ENCODE peak calls at places on chromosomes 6 and 20, in four cellular contexts. One of them, this sample, is unnamed.

GRCh38 chr20:62314339-62314638 is 11.5 kb downstream of the ADRM1 start:
- DNase-seq in hepatocyte: no peak
- DNase-seq in neural progenitor cell: no peak
- DNase-seq in GM23248: no peak
- DNase-seq in this sample: no peak

GRCh38 chr6:72937160-72937559 is 288.1 kb downstream of the KHDC1L start:
- DNase-seq in hepatocyte: no peak
- DNase-seq in neural progenitor cell: no peak
- DNase-seq in GM23248: no peak
- DNase-seq in this sample: no peak

GRCh38 chr6:124947821-124948451 is 14.3 kb upstream of the RNF217 start:
- DNase-seq in hepatocyte: no peak
- DNase-seq in neural progenitor cell: no peak
- DNase-seq in GM23248: peak
- DNase-seq in this sample: no peak

GRCh38 chr6:7805828-7806227 is 79.9 kb downstream of the BMP6 start:
- DNase-seq in hepatocyte: no peak
- DNase-seq in neural progenitor cell: no peak
- DNase-seq in GM23248: no peak
- DNase-seq in this sample: no peak

GRCh38 chr6:5379647-5380242 is 118.4 kb downstream of the FARS2 start:
- DNase-seq in hepatocyte: peak
- DNase-seq in neural progenitor cell: peak
- DNase-seq in GM23248: peak
- DNase-seq in this sample: peak

GRCh38 chr6:42199106-42199981 is 4.6 kb upstream of the GUCA1B start:
- DNase-seq in hepatocyte: no peak
- DNase-seq in neural progenitor cell: no peak
- DNase-seq in GM23248: peak
- DNase-seq in this sample: no peak

GRCh38 chr6:123380257-123380656 is 256.5 kb downstream of the TRDN start:
- DNase-seq in hepatocyte: peak
- DNase-seq in neural progenitor cell: peak
- DNase-seq in GM23248: peak
- DNase-seq in this sample: peak

GRCh38 chr20:41058007-41058673 is 29.5 kb downstream of the TOP1 start:
- DNase-seq in hepatocyte: peak
- DNase-seq in neural progenitor cell: no peak
- DNase-seq in GM23248: peak
- DNase-seq in this sample: no peak

GRCh38 chr6:119226089-119226488 is 123.5 kb downstream of the MAN1A1 start:
- DNase-seq in hepatocyte: no peak
- DNase-seq in neural progenitor cell: no peak
- DNase-seq in GM23248: no peak
- DNase-seq in this sample: no peak

GRCh38 chr20:3648941-3649340 is 14.3 kb downstream of the GFRA4 start:
- DNase-seq in hepatocyte: no peak
- DNase-seq in neural progenitor cell: no peak
- DNase-seq in GM23248: no peak
- DNase-seq in this sample: no peak

GRCh38 chr6:125899726-125900182 is 56.8 kb upstream of the HINT3 start:
- DNase-seq in hepatocyte: no peak
- DNase-seq in neural progenitor cell: peak
- DNase-seq in GM23248: no peak
- DNase-seq in this sample: no peak

GRCh38 chr6:37123957-37124729 is 45.8 kb upstream of the PIM1 start:
- DNase-seq in hepatocyte: no peak
- DNase-seq in neural progenitor cell: no peak
- DNase-seq in GM23248: no peak
- DNase-seq in this sample: no peak

GRCh38 chr6:169988769-169989550 is 237.5 kb downstream of the ERMARD start:
- DNase-seq in hepatocyte: no peak
- DNase-seq in neural progenitor cell: no peak
- DNase-seq in GM23248: no peak
- DNase-seq in this sample: no peak

GRCh38 chr20:33304046-33304445 is 21.0 kb downstream of the BPIFB1 start:
- DNase-seq in hepatocyte: no peak
- DNase-seq in neural progenitor cell: no peak
- DNase-seq in GM23248: no peak
- DNase-seq in this sample: no peak

GRCh38 chr6:144294016-144294415 is 8.9 kb downstream of the UTRN start:
- DNase-seq in hepatocyte: no peak
- DNase-seq in neural progenitor cell: no peak
- DNase-seq in GM23248: peak
- DNase-seq in this sample: no peak

GRCh38 chr6:158233214-158233795 is 65.2 kb downstream of the GTF2H5 start:
- DNase-seq in hepatocyte: no peak
- DNase-seq in neural progenitor cell: peak
- DNase-seq in GM23248: no peak
- DNase-seq in this sample: no peak

GRCh38 chr6:33147807-33148666 is 44.2 kb downstream of the COL11A2 start:
- DNase-seq in hepatocyte: peak
- DNase-seq in neural progenitor cell: peak
- DNase-seq in GM23248: peak
- DNase-seq in this sample: no peak

GRCh38 chr20:53828673-53829085 is 235.0 kb upstream of the ZNF217 start:
- DNase-seq in hepatocyte: peak
- DNase-seq in neural progenitor cell: peak
- DNase-seq in GM23248: peak
- DNase-seq in this sample: no peak

GRCh38 chr20:53850318-53850717 is 220.1 kb downstream of the BCAS1 start:
- DNase-seq in hepatocyte: no peak
- DNase-seq in neural progenitor cell: no peak
- DNase-seq in GM23248: no peak
- DNase-seq in this sample: no peak

GRCh38 chr20:7493311-7493710 is 446.9 kb downstream of the HAO1 start:
- DNase-seq in hepatocyte: no peak
- DNase-seq in neural progenitor cell: no peak
- DNase-seq in GM23248: no peak
- DNase-seq in this sample: no peak

GRCh38 chr6:33181141-33181540 is 11.1 kb downstream of the COL11A2 start:
- DNase-seq in hepatocyte: no peak
- DNase-seq in neural progenitor cell: no peak
- DNase-seq in GM23248: no peak
- DNase-seq in this sample: no peak

GRCh38 chr6:26172496-26172958 is 85.3 kb downstream of the HFE start:
- DNase-seq in hepatocyte: peak
- DNase-seq in neural progenitor cell: peak
- DNase-seq in GM23248: peak
- DNase-seq in this sample: peak

GRCh38 chr6:27834384-27834783 is 77.8 kb downstream of the OR2B2 start:
- DNase-seq in hepatocyte: no peak
- DNase-seq in neural progenitor cell: no peak
- DNase-seq in GM23248: no peak
- DNase-seq in this sample: no peak

GRCh38 chr6:101391772-101392560 is 1.5 kb upstream of the GRIK2 start:
- DNase-seq in hepatocyte: no peak
- DNase-seq in neural progenitor cell: peak
- DNase-seq in GM23248: no peak
- DNase-seq in this sample: no peak

GRCh38 chr20:29297411-29298270 is 1959.8 kb upstream of the DEFB115 start:
- DNase-seq in hepatocyte: no peak
- DNase-seq in neural progenitor cell: no peak
- DNase-seq in GM23248: no peak
- DNase-seq in this sample: no peak

DNA sequence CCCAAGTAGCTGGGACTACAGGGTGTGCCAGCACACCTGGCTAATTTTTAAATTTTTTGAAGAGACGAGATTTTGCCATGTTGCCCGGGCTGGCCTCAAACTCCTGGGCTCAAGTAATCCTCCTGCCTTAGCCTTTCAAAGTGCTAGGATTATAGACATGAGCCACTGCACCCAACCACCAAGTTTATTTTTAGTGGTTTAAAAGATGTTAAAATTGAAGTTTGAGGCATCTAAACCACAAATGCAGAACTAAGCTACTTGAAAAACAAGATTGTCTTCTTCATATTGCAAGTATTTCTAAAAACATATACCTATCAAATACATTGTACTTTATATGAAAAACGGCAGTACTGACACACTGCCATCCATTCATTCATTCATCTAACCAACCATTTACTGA is 31.6 kb downstream of the WASF1 start:
- DNase-seq in hepatocyte: no peak
- DNase-seq in neural progenitor cell: no peak
- DNase-seq in GM23248: no peak
- DNase-seq in this sample: no peak
- TF ChIP-seq EZH2 in hepatocyte: no peak
- TF ChIP-seq EZH2 in neural progenitor cell: no peak
- TF ChIP-seq EZH2 in GM23248: no peak
- TF ChIP-seq EZH2 in this sample: no peak

DNA sequence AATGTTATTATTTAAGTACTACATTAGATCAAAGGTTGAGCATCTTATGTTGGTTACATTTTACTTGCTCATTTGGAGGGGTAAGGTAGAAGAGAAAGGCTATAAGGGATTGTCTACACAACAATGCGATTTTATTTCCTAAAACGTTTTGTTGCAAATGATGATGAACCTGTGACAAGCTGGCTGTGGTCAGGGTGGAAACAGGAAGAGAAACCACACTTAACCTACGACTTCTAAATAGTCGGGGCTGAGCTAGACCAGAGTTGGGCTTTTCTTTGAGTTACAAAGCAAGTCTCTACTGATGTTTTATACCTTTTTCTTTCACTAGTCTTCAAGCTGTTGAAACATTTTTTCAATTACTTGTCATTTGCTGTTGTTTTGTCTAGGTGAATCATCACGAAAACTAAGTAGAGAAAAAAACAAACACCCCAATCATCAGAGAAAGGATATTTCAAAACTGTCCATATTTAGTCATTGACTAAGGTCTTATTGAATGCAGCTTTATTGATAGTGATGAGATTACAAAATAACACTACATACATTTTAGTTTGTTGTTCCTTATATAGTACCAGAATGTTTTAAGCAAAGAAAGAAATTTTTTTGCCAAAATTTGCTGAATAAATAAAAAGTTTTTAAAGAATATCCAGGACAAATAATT is 18.0 kb downstream of the KLHL31 start:
- DNase-seq in hepatocyte: no peak
- DNase-seq in neural progenitor cell: no peak
- DNase-seq in GM23248: peak
- DNase-seq in this sample: peak
- TF ChIP-seq EZH2phosphoT487 in hepatocyte: no peak
- TF ChIP-seq EZH2phosphoT487 in neural progenitor cell: no peak
- TF ChIP-seq EZH2phosphoT487 in GM23248: no peak
- TF ChIP-seq EZH2phosphoT487 in this sample: no peak

DNA sequence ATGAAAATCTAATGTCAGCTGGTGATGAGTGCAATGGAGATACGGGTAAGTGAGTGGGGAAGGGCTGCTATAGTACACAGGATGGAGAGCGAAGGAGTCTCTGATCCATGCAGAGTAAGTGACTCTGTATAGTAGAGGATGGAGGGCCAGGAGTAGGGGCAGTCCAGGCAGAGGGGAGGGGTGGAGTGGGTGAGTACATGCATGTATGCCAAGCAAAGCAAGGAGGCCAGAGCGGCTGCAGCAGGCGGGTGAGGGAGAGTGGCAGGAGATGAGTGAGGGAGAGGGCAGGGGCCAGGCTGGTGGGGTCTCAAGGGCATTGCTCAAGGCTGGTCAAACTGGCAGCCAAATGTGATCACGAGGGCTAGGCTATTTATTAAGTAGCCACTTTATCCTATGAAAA is 94.0 kb downstream of the PREP start:
- DNase-seq in hepatocyte: no peak
- DNase-seq in neural progenitor cell: no peak
- DNase-seq in GM23248: no peak
- DNase-seq in this sample: no peak
- TF ChIP-seq EZH2 in hepatocyte: no peak
- TF ChIP-seq EZH2 in neural progenitor cell: no peak
- TF ChIP-seq EZH2 in GM23248: no peak
- TF ChIP-seq EZH2 in this sample: no peak

GRCh38 chr20:56924976-56925695 is 296.0 kb downstream of the TFAP2C start:
- DNase-seq in hepatocyte: peak
- DNase-seq in neural progenitor cell: peak
- DNase-seq in GM23248: peak
- DNase-seq in this sample: no peak
- TF ChIP-seq EZH2phosphoT487 in hepatocyte: no peak
- TF ChIP-seq EZH2phosphoT487 in neural progenitor cell: peak
- TF ChIP-seq EZH2phosphoT487 in GM23248: no peak
- TF ChIP-seq EZH2phosphoT487 in this sample: no peak

This sample was measured in MM.1S.